ENCODE peak calls at places on chromosome 1, in four cellular contexts. H is NB4, B is adrenal gland, W is A549. I is an unnamed sample.
A peak's percentile ranks its signal among the peaks of the same experiment; 100 is the strongest.

GRCh38 chr1:120178799-120179419 is 2.6 kb upstream of the SEC22B start:
- DNase-seq in W (no peak), H (no peak), B (no peak), I (peak; percentile 78)

GRCh38 chr1:57218487-57219079 is 205.3 kb downstream of the DAB1 start:
- DNase-seq in B (no peak), H (no peak), W (no peak), I (peak; percentile 97)

GRCh38 chr1:21861602-21862429 is 49.8 kb downstream of the LDLRAD2 start:
- DNase-seq in H (no peak), B (peak; percentile 82), W (peak; percentile 37), I (no peak)

GRCh38 chr1:64675718-64676345 is 69.0 kb upstream of the RAVER2 start:
- DNase-seq in H (peak; percentile 6), B (no peak), W (peak; percentile 8), I (peak; percentile 18)

GRCh38 chr1:15799004-15799867 is 8.2 kb downstream of the UQCRHL start:
- DNase-seq in H (peak; percentile 89), B (peak; percentile 86), W (peak; percentile 95), I (no peak)

GRCh38 chr1:81317191-81317590 is 483.5 kb upstream of the ADGRL2 start:
- DNase-seq in B (no peak), H (no peak), W (no peak), I (no peak)

GRCh38 chr1:47805826-47806450 is 191.2 kb downstream of the TRABD2B start:
- DNase-seq in B (no peak), W (no peak), H (no peak), I (no peak)

GRCh38 chr1:180935326-180936109 is 22.8 kb downstream of the KIAA1614 start:
- DNase-seq in B (no peak), W (no peak), H (no peak), I (no peak)

GRCh38 chr1:34906756-34907155 is 22.7 kb downstream of the DLGAP3 start:
- DNase-seq in H (no peak), W (no peak), B (no peak), I (no peak)

DNA sequence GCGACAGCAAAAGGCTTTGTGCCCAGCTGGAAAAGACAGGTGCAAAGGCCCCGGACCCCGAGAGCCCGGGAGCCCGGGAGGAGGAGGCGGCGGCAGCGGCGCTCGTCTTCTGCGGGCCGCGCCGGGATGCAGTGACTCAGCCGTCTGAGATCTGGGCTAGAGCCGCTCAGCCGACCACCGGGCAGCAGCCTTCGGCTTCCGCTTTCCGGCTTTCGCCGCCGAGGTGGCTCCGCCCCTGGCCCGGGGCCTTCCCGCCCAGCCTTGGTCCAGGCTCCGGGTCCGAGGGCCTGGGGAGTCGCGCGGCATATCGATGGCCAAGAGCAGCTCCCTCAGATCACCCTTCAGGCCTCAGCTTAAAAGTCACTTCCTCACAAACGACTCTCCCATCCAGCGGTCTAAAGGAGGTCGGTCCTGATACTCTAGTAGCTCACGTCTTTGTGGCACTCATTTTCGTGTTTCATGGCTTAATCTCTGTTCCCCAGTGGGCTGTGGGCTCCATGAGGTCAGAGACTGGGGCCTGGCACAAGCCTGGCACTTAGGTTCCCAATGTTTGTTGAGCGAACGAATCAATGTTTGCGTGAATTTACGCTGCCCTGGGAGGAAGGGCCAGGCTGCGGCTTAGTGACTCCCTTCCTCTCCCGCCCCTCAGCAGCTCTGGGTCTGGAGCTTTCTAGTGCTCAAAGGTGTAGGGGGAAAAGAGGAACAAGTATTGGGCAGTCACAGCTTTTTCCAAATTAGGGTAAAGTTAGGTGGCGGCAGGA is at the start of gene PHTF1:
- DNase-seq in W (peak; percentile 70), B (peak; percentile 77), H (peak; percentile 91), I (peak; percentile 87)
- TF ChIP-seq POLR2A in W (peak; percentile 64), B (peak; percentile 81), H (peak; percentile 86), I (peak; percentile 87)

GRCh38 chr1:235972316-235973090 is 92.4 kb downstream of the NID1 start:
- DNase-seq in H (peak; percentile 48), B (peak; percentile 58), W (no peak), I (no peak)

GRCh38 chr1:235971020-235971419 is 93.9 kb downstream of the NID1 start:
- DNase-seq in W (no peak), B (no peak), H (peak; percentile 39), I (no peak)

GRCh38 chr1:235974616-235975015 is 90.3 kb downstream of the NID1 start:
- DNase-seq in H (no peak), W (no peak), B (no peak), I (no peak)

GRCh38 chr1:235968837-235969236 is 96.1 kb downstream of the NID1 start:
- DNase-seq in W (no peak), B (no peak), H (no peak), I (no peak)

DNA sequence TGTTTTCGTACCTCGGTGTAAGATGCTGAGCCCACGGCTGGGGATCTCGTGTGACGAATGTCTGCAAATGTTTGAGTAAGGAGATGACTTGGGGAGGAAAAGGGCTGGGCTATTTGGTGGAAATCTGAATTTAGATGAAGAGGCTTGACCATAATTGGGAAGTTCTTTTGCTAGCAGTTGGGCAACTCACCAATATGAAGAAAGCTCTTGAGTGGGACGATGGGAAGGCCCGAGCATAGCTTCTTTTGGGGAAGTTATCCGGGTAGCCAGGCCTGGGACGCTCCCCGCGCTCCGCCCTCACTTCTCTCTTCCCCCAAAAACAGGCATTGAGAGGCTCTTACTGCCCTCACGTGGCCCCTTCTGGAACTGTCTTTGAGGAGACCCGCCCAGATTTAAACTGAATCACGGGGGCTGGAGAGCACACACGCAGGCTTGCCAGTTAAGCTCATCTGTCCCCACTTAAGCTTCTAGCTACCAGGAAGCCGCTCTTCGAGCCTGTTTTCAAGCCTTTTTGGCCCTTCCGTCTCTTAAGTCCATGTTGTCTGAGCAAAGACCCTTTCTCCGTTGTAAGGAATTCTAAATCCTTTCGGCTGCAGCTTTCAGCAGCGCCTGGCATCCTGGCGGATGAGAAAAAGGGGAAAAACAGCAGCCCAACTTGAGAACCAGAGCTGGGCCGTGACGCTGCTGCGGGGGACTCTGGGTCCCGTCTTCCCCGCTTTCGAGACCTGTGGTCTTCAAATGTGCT is 93.1 kb downstream of the NID1 start:
- DNase-seq in H (peak; percentile 99), B (peak; percentile 92), W (peak; percentile 88), I (peak; percentile 82)
- TF ChIP-seq POLR2A in H (peak; percentile 38), B (peak; percentile 72), W (no peak), I (no peak)

DNA sequence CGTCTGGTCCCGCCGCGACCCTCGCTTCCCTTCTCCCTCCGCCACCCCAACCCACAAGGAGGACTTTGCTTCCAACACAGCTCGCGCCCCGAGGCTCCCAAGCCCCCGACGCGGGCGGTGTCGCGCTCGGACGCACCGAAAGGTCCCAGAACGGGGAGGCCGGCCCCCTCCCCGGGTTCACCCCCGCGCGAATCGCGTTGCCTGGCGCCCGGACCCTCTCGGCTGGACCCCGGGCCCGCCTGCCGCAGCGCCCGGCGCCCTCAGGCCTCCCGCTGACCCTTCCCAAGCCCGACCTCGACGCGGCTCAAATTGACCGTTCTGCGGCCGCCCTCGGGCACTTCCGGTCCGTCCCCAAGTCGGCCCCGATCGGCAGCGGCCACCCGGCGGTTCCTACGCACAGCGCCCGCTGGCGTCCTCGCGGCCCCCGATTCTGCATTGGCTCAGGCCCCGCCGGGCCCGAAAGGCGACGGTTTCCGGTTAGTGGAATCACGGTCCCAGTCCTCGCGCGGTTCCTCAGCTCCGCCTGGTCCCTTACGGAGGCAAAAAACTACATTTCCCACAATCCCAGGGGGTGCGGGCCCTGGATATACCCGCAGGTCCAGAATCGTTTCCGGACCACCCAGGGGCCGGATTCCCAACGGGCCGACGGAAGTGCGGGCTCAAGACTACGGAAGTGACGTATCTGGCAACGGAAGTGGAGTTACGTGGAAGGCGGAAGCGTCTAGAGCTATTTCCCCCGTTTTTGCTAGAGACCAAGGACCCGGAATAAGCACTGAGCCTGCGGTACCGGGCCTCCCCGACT is at the start of gene AURKAIP1:
- DNase-seq in H (peak; percentile 99), W (peak; percentile 99), B (peak; percentile 99), I (peak; percentile 99)
- TF ChIP-seq POLR2A in H (peak; percentile 55), W (peak; percentile 45), B (peak; percentile 65), I (peak; percentile 72)

GRCh38 chr1:222926566-222926965 is 111.7 kb downstream of the DISP1 start:
- DNase-seq in W (no peak), B (peak; percentile 41), H (no peak), I (no peak)

GRCh38 chr1:222924140-222924706 is 109.4 kb downstream of the DISP1 start:
- DNase-seq in W (no peak), H (no peak), B (no peak), I (no peak)

GRCh38 chr1:222930097-222930496 is 115.3 kb downstream of the DISP1 start:
- DNase-seq in H (no peak), W (no peak), B (no peak), I (no peak)

GRCh38 chr1:222931018-222931417 is 116.2 kb downstream of the DISP1 start:
- DNase-seq in H (no peak), B (no peak), W (no peak), I (no peak)

GRCh38 chr1:222928212-222928611 is 113.4 kb downstream of the DISP1 start:
- DNase-seq in W (peak; percentile 18), H (peak; percentile 9), B (peak; percentile 75), I (no peak)
- TF ChIP-seq POLR2A in W (no peak), H (no peak), B (peak; percentile 92), I (no peak)

GRCh38 chr1:39128126-39128525 is 76.4 kb upstream of the MACF1 start:
- DNase-seq in B (no peak), W (no peak), H (no peak), I (no peak)

GRCh38 chr1:39130297-39130696 is 74.2 kb upstream of the MACF1 start:
- DNase-seq in B (no peak), W (peak; percentile 33), H (no peak), I (no peak)

GRCh38 chr1:39127513-39127912 is 77.0 kb upstream of the MACF1 start:
- DNase-seq in W (peak; percentile 36), H (no peak), B (peak; percentile 40), I (no peak)

GRCh38 chr1:39129514-39129913 is 75.0 kb upstream of the MACF1 start:
- DNase-seq in H (peak; percentile 19), W (peak; percentile 53), B (no peak), I (peak; percentile 10)

GRCh38 chr1:39128959-39129358 is 75.5 kb upstream of the MACF1 start:
- DNase-seq in W (no peak), H (no peak), B (no peak), I (no peak)
- TF ChIP-seq POLR2A in W (no peak), H (no peak), B (no peak), I (no peak)

GRCh38 chr1:179025975-179026812 is 500 bp downstream of the FAM20B start:
- DNase-seq in H (peak; percentile 87), W (peak; percentile 77), B (peak; percentile 77), I (peak; percentile 92)
- TF ChIP-seq POLR2A in H (peak; percentile 76), W (peak; percentile 85), B (peak; percentile 72), I (peak; percentile 85)

DNA sequence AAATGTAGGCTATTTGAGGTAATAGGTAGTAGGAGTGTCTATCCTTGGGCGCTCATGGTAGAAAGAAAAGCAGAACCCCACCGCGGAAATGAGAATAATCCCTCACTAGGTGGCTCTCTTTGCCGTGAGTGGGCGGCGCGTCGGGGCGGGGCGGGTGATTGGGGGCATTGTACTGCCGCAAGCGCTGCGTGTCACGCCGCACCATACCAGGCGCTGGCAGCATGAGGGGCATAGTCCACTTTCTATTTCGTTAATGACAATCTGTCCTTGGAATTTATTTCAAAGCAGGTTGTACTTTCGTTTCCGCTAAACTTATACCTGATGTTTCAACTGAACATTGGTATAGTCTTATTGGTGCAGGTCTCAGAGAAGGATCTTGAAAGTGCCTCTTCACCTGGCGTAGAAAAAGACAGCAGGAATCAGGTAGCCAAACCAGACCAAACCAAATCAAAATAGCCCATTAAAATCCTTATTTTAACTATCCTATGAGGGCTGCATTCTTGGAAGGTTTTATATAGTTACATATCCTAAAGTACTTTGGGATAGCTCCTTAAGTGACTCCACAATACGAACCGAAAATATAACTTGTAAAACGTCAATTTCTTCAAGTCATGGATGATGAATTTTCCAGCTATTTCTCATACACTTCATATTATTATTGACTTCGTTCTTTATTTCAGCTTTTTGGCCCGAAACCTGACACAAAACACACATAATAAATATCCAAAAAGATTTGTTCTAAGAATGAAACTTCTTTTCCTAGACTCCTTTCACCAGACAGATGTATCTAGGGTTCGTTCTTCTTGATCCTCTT is 1.9 kb upstream of the SMG7 start:
- DNase-seq in W (peak; percentile 83), B (peak; percentile 87), H (peak; percentile 89), I (peak; percentile 86)
- TF ChIP-seq POLR2A in W (peak; percentile 33), B (peak; percentile 58), H (peak; percentile 37), I (peak; percentile 48)

I was measured in erythroblast.